ENCODE peak calls at places on chromosomes 16 and 17, in ten cellular contexts. M is heart right ventricle, G is HFF-Myc, O is adrenal gland, E is stomach, J is ovary, H is fibroblast of lung, Q is testis, N is BE2C, I is cardiac fibroblast. Y is an unnamed sample.

GRCh38 chr16:84487358-84487757 is 17.1 kb downstream of the MEAK7 start:
- DNase-seq in O (no peak), G (no peak), E (peak; percentile 25), N (no peak), H (no peak), I (no peak), Q (no peak), M (no peak), J (no peak), Y (no peak)

GRCh38 chr16:1082266-1082951 is 9.9 kb downstream of the SSTR5 start:
- DNase-seq in G (no peak), E (no peak), I (peak; percentile 55), Q (no peak), M (no peak), J (no peak), N (no peak), H (peak; percentile 41), O (peak; percentile 34), Y (no peak)

GRCh38 chr17:64231567-64232141 is 31.4 kb downstream of the TEX2 start:
- DNase-seq in J (no peak), N (no peak), G (no peak), H (peak; percentile 13), E (no peak), O (no peak), Q (no peak), M (no peak), I (no peak), Y (no peak)

GRCh38 chr16:55552621-55553020 is 13.9 kb upstream of the CAPNS2 start:
- DNase-seq in O (no peak), M (no peak), H (peak; percentile 86), E (no peak), J (no peak), G (no peak), I (peak; percentile 83), Q (no peak), N (no peak), Y (peak; percentile 78)

GRCh38 chr16:73232555-73233422 is 184.9 kb upstream of the ZFHX3 start:
- DNase-seq in E (no peak), G (peak; percentile 82), N (peak; percentile 59), Q (peak; percentile 26), J (peak; percentile 60), O (peak; percentile 21), H (peak; percentile 97), M (peak; percentile 21), I (peak; percentile 99), Y (peak; percentile 36)

GRCh38 chr17:33387406-33387805 is 94.3 kb upstream of the ASIC2 start:
- DNase-seq in O (no peak), H (no peak), Q (no peak), J (no peak), I (no peak), G (no peak), M (no peak), N (peak; percentile 23), E (no peak), Y (no peak)

GRCh38 chr17:79681628-79682261 is 49.0 kb upstream of the ENPP7 start:
- DNase-seq in H (no peak), Q (no peak), E (no peak), O (no peak), I (no peak), M (no peak), J (no peak), N (no peak), G (no peak), Y (no peak)

GRCh38 chr17:40448639-40449261 is 5.5 kb downstream of the IGFBP4 start:
- DNase-seq in E (peak; percentile 70), N (no peak), M (no peak), I (peak; percentile 43), H (no peak), G (no peak), J (no peak), Q (no peak), O (no peak), Y (no peak)

DNA sequence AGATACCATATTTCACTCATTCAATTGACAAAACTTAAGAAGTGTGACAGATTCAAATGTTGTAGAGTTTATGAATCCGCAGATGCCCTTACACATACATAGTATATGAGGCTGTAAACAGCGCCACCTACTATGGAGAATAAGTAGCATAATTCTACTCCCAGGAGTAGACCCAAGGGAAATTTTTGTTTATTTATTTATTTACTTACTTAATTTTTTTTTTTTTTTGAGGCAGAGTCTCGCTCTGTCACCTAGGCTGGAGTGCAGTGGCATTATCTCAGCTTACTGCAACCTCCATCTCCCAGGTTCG is 35.5 kb downstream of the GAN start:
- DNase-seq in O (no peak), M (no peak), G (no peak), E (no peak), H (no peak), I (peak; percentile 22), N (no peak), Q (no peak), J (no peak), Y (no peak)
- TF ChIP-seq CTCF in O (no peak), M (peak; percentile 8), G (no peak), E (no peak), H (no peak), I (peak; percentile 3), N (peak; percentile 12), Q (no peak), J (no peak), Y (no peak)

GRCh38 chr16:17459903-17460521 is 10.7 kb downstream of the XYLT1 start:
- DNase-seq in J (peak; percentile 78), I (peak; percentile 7), G (no peak), E (no peak), O (peak; percentile 80), N (no peak), H (no peak), Q (no peak), M (no peak), Y (no peak)

GRCh38 chr16:17465460-17465859 is 5.3 kb downstream of the XYLT1 start:
- DNase-seq in I (no peak), M (no peak), N (no peak), O (no peak), J (no peak), E (no peak), Q (no peak), G (no peak), H (no peak), Y (no peak)

GRCh38 chr16:17460890-17461289 is 9.9 kb downstream of the XYLT1 start:
- DNase-seq in E (no peak), Q (no peak), H (peak; percentile 39), J (no peak), O (no peak), M (no peak), N (no peak), I (no peak), G (no peak), Y (no peak)

GRCh38 chr16:17463335-17463734 is 7.4 kb downstream of the XYLT1 start:
- DNase-seq in G (no peak), N (no peak), O (no peak), H (no peak), M (no peak), J (no peak), E (no peak), Q (no peak), I (no peak), Y (no peak)

DNA sequence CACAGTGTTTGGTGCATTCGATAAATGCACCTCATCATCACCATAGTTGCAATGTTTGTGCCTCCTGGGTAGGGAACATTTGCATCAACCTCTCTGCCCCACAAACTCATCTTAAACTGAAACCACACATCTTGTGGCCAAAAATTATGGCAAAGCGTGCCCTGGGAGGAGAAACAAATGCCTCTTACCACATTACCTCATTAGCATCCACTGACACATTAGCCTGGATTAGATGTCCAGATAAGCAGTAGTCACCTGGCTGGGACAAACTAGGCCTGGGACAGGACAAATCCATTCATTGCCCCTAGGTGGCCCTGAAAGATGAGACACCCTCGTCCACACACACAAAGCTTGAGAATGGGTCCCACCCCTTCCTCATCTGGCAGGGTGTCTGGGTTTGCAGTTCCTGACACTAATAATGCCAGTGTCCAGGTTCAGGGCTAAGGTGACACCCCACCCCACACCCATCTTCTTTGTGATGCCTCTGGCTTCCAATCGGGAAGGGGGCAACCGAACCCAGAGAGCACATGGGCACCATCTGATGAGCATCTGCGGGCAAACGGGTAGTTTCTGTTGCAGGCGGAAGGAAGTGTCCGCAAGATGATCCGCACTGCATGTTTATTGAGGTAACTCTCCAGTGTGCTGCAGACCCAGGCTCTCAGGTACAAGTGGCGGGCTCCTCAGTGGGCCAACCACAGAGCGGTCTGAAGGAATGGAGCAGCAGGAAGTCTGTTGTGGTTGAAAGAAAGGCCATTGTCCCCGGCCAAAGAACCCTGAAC is 8.6 kb downstream of the XYLT1 start:
- DNase-seq in N (no peak), I (no peak), M (no peak), J (no peak), Q (no peak), E (no peak), H (no peak), O (no peak), G (no peak), Y (no peak)
- TF ChIP-seq CTCF in N (no peak), I (no peak), M (no peak), J (no peak), Q (no peak), E (no peak), H (no peak), O (no peak), G (no peak), Y (no peak)

GRCh38 chr16:20674684-20675487 is 22.6 kb downstream of the ACSM1 start:
- DNase-seq in I (peak; percentile 6), N (no peak), O (no peak), J (peak; percentile 39), E (no peak), M (no peak), G (no peak), Q (peak; percentile 32), H (no peak), Y (no peak)

GRCh38 chr16:20675488-20676267 is 21.8 kb downstream of the ACSM1 start:
- DNase-seq in H (no peak), J (peak; percentile 42), N (no peak), O (peak; percentile 22), E (peak; percentile 72), M (no peak), G (no peak), I (peak; percentile 22), Q (peak; percentile 84), Y (no peak)

GRCh38 chr16:20676268-20676828 is 21.1 kb downstream of the ACSM1 start:
- DNase-seq in J (no peak), E (peak; percentile 33), N (no peak), H (no peak), G (no peak), O (peak; percentile 72), I (no peak), Q (peak; percentile 39), M (no peak), Y (no peak)

GRCh38 chr16:20678242-20678641 is 19.2 kb downstream of the ACSM1 start:
- DNase-seq in M (no peak), G (no peak), H (no peak), I (no peak), Q (no peak), O (no peak), N (no peak), J (no peak), E (no peak), Y (no peak)

DNA sequence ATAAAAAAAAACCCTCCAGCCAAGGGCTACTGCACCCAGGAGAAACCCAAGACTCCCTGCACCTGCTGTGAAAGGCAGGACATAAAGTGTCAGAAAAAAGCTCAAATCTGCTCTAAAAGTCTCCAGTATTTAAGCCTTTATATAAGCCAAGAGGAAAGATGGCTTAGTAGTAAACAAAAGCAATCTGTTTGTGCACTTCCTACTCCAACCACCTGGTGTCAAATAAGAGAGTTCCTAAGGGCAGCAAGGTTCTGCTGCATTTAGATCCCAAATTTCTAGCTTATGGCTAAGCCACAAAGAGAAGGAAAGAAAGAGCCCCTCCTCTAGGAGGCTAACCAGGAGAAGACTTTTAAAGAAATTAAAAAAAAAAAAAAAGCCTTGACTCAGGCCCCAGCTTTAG is 20.6 kb downstream of the ACSM1 start:
- DNase-seq in I (no peak), N (no peak), E (no peak), G (no peak), M (no peak), H (no peak), Q (no peak), O (no peak), J (no peak), Y (no peak)
- TF ChIP-seq CTCF in I (no peak), N (no peak), E (no peak), G (no peak), M (no peak), H (no peak), Q (no peak), O (no peak), J (no peak), Y (no peak)

DNA sequence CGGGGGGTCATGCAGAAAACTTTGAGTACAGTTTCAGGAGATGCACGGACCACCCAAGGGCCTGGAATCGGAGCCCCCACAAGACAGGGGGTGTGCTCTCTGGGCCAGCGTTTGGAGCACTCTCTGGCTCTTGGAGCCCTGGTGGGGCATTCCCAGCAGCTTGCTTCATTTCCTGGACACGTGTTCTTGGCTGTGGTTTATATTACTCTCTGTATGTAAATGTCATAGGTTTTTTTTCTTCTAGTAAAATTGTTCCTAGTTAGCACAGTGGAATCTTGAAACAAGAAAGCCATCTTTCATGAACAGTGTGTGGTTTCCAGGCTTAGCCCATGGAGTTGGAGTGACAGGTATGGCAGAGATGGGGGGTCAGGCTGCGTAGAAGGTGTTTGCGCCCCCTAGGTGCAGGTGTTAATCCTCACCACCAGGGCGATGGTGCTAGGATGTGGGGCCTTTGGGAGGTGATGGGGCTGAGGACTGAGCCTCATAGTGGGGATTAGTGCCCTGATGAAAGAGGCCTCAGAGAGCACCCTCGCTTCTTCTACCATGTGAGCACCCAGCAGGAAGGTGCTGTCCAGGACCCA is 79.8 kb downstream of the JPH3 start:
- DNase-seq in J (no peak), I (peak; percentile 74), E (no peak), M (no peak), O (no peak), G (peak; percentile 17), N (no peak), Q (no peak), H (peak; percentile 66), Y (peak; percentile 14)
- TF ChIP-seq CTCF in J (no peak), I (peak; percentile 59), E (no peak), M (no peak), O (no peak), G (peak; percentile 51), N (peak; percentile 36), Q (no peak), H (peak; percentile 35), Y (peak; percentile 43)

Y was measured in AG04449.